ENCODE peak calls at places on chromosomes 3 and 15, in six cellular contexts. U is CD4-positive, alpha-beta T cell; L is right cardiac atrium; B is breast epithelium; S is substantia nigra; I is GM23248. G is an unnamed sample.
A peak's percentile ranks its signal among the peaks of the same experiment; 100 is the strongest.

GRCh38 chr3:22959593-22959992 is 243.5 kb upstream of the UBE2E2 start:
- DNase-seq in L (no peak), U (no peak), I (no peak), S (no peak), B (no peak), G (no peak)

GRCh38 chr3:30655187-30655812 is 48.9 kb downstream of the TGFBR2 start:
- DNase-seq in L (no peak), B (no peak), I (no peak), U (peak; percentile 12), S (no peak), G (no peak)

GRCh38 chr15:37137221-37137620 is 36.9 kb upstream of the MEIS2 start:
- DNase-seq in L (no peak), S (no peak), U (no peak), B (no peak), I (peak; percentile 8), G (no peak)

GRCh38 chr15:67569668-67570067 is 27.2 kb downstream of the MAP2K5 start:
- DNase-seq in S (no peak), B (no peak), U (no peak), L (no peak), I (no peak), G (no peak)

GRCh38 chr3:184096811-184097378 is at the start of gene HTR3E:
- DNase-seq in I (no peak), S (no peak), U (no peak), L (no peak), B (no peak), G (no peak)

GRCh38 chr3:137081711-137082110 is 123.9 kb downstream of the IL20RB start:
- DNase-seq in U (no peak), B (no peak), I (no peak), S (no peak), L (no peak), G (no peak)

GRCh38 chr15:45795487-45796069 is 160.7 kb downstream of the SQOR start:
- DNase-seq in U (no peak), L (no peak), B (no peak), S (no peak), I (peak; percentile 38), G (peak; percentile 9)

GRCh38 chr3:133880886-133881455 is 14.7 kb downstream of the RAB6B start:
- DNase-seq in S (no peak), U (no peak), I (no peak), L (no peak), B (peak; percentile 1), G (no peak)

GRCh38 chr3:177263615-177264365 is 66.5 kb upstream of the TBL1XR1 start:
- DNase-seq in S (no peak), B (no peak), L (no peak), U (no peak), I (peak; percentile 23), G (no peak)

GRCh38 chr3:24481193-24481592 is 13.5 kb downstream of the THRB start:
- DNase-seq in U (no peak), S (no peak), B (no peak), I (no peak), L (no peak), G (no peak)

GRCh38 chr15:55282284-55282833 is 7.3 kb downstream of the RAB27A start:
- DNase-seq in I (peak; percentile 82), S (no peak), U (no peak), L (no peak), B (no peak), G (no peak)

GRCh38 chr3:23112491-23112890 is 90.6 kb upstream of the UBE2E2 start:
- DNase-seq in B (no peak), L (peak; percentile 61), U (no peak), S (no peak), I (no peak), G (no peak)

GRCh38 chr3:113804701-113805100 is 33.9 kb upstream of the GRAMD1C start:
- DNase-seq in I (no peak), B (no peak), L (no peak), U (no peak), S (no peak), G (no peak)

GRCh38 chr15:33243869-33244268 is 49.4 kb upstream of the FMN1 start:
- DNase-seq in U (no peak), S (no peak), L (no peak), I (peak; percentile 54), B (no peak), G (no peak)

GRCh38 chr15:91055548-91056331 is 33.3 kb upstream of the VPS33B start:
- DNase-seq in I (peak; percentile 83), S (no peak), L (peak; percentile 60), U (no peak), B (peak; percentile 57), G (peak; percentile 68)

GRCh38 chr3:69821133-69821532 is 81.9 kb downstream of the MITF start:
- DNase-seq in I (no peak), S (no peak), B (no peak), U (no peak), L (no peak), G (no peak)

GRCh38 chr3:129343643-129344360 is 65.1 kb downstream of the HMCES start:
- DNase-seq in U (no peak), B (no peak), L (peak; percentile 82), I (peak; percentile 71), S (no peak), G (no peak)

GRCh38 chr3:34511891-34512290 is 713.5 kb downstream of the PDCD6IP start:
- DNase-seq in U (no peak), I (no peak), B (no peak), S (no peak), L (no peak), G (no peak)

GRCh38 chr15:58293622-58294550 is 137.9 kb upstream of the LIPC start:
- DNase-seq in S (no peak), L (no peak), U (no peak), I (no peak), B (no peak), G (no peak)

GRCh38 chr3:194797555-194797954 is 111.9 kb downstream of the FAM43A start:
- DNase-seq in B (no peak), I (no peak), L (no peak), S (no peak), U (no peak), G (no peak)

GRCh38 chr3:47054414-47054813 is 74.9 kb downstream of the NBEAL2 start:
- DNase-seq in L (no peak), S (no peak), I (peak; percentile 6), U (no peak), B (no peak), G (no peak)

GRCh38 chr3:197690754-197691153 is 46.0 kb downstream of the RUBCN start:
- DNase-seq in S (no peak), B (no peak), I (no peak), L (no peak), U (no peak), G (no peak)

GRCh38 chr3:197700095-197700494 is 36.6 kb downstream of the RUBCN start:
- DNase-seq in U (no peak), S (no peak), I (peak; percentile 6), B (no peak), L (no peak), G (no peak)

GRCh38 chr3:197697355-197697754 is 39.3 kb downstream of the RUBCN start:
- DNase-seq in S (no peak), U (no peak), B (no peak), I (no peak), L (no peak), G (no peak)

GRCh38 chr3:197692641-197693040 is 44.1 kb downstream of the RUBCN start:
- DNase-seq in I (no peak), S (no peak), B (no peak), L (no peak), U (no peak), G (no peak)

GRCh38 chr3:197694251-197694650 is 42.5 kb downstream of the RUBCN start:
- DNase-seq in I (no peak), S (no peak), L (no peak), B (no peak), U (no peak), G (no peak)
- H3K27ac ChIP-seq in I (no peak overlapping the region), S (no peak overlapping the region), L (no peak overlapping the region), B (no peak overlapping the region), U (no peak overlapping the region), G (no peak overlapping the region)

GRCh38 chr3:29516164-29516563 is 235.3 kb downstream of the RBMS3 start:
- DNase-seq in U (no peak), S (no peak), I (no peak), B (no peak), L (no peak), G (no peak)

GRCh38 chr3:29520764-29521163 is 239.9 kb downstream of the RBMS3 start:
- DNase-seq in B (no peak), S (no peak), U (no peak), I (no peak), L (no peak), G (no peak)

GRCh38 chr3:29525254-29525881 is 244.5 kb downstream of the RBMS3 start:
- DNase-seq in U (no peak), B (peak; percentile 85), S (no peak), L (peak; percentile 86), I (peak; percentile 57), G (no peak)

GRCh38 chr3:29527251-29527650 is 246.4 kb downstream of the RBMS3 start:
- DNase-seq in L (no peak), S (no peak), I (no peak), B (no peak), U (no peak), G (no peak)

DNA sequence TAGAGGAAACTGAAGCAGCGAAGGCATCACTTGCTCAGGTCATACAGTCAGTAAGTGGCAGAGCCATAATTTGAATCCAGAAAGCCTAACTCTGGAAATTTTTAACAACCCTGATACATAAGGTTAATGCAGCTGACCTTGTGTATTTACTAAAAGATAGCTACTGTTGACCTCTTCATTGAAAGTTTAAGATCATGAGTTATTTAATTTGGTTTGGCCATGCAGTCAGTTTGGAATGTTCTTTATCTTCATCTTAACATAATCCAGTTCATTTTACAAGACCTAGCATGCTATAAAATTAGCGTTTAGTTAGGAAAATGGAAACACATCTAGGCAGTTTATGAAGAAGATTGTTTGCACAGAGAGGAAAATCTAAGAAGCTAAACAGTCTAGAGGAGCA is 240.9 kb downstream of the RBMS3 start:
- DNase-seq in L (no peak), B (no peak), S (no peak), I (no peak), U (no peak), G (no peak)
- H3K27ac ChIP-seq in L (no peak overlapping the region), B (no peak overlapping the region), S (no peak overlapping the region), I (no peak overlapping the region), U (no peak overlapping the region), G (no peak overlapping the region)

DNA sequence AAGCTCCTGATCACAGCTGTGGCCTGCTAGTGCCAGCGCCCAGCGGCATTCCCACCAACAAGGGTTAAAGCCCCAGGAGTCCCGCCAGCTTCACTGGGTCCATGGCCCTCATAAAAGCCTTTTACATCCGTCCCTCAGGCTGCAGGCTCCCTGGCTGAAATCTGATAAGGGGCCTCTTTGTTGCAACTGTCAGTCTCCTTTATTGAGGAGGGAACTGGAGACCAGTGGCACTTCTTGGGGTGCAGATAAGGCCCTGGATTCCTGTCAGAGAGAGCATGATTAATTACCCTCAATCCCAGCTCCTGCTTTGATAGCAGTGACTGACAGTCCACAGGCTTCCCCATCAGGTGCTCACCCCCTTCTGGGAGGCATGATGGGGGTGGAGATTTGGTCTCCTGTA is 30.9 kb upstream of the CLK3 start:
- DNase-seq in S (no peak), I (no peak), B (no peak), U (no peak), L (no peak), G (no peak)
- H3K27ac ChIP-seq in S (peak overlapping the region; percentile 71), I (no peak overlapping the region), B (no peak overlapping the region), U (no peak overlapping the region), L (no peak overlapping the region), G (no peak overlapping the region)

DNA sequence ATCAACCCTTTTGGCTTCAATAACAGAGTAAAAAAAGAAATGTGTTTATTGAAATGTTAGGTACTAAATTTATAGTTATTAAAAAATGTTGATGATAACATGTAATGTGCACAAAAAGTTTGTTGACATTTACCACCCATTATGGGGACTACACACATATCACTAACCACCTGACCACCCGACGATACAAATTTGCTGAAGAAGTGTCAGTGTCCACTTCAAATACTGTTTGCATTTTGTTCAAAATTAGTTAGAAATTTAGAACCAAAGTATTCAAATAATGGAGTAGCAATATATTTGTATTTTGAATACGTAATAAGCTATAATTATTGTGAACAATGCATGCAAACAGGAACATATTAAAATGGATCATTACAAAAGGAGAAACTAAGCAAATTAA is 54.4 kb downstream of the KCNH8 start:
- DNase-seq in L (no peak), B (no peak), S (no peak), U (no peak), I (no peak), G (no peak)
- H3K27ac ChIP-seq in L (no peak overlapping the region), B (no peak overlapping the region), S (peak overlapping the region; percentile 95), U (no peak overlapping the region), I (no peak overlapping the region), G (peak overlapping the region; percentile 89)